ENCODE peak calls at places on chromosomes 11 and 22, in nine cellular contexts. X is adipocyte; W is HCT116; S is activated CD8-positive, alpha-beta memory T cell treated with anti-CD3 and anti-CD28 coated beads, Interleukin-2, amount 50 U/mL, for 48 hours; F is activated naive CD8-positive, alpha-beta T cell treated with anti-CD3 and anti-CD28 coated beads, Interleukin-2, amount 50 U/mL, for 24 hours; M is T-helper 17 cell; T is neural crest cell; H is fibroblast of the aortic adventitia; A is stimulated activated CD4-positive, alpha-beta T cell treated with anti-CD3 and anti-CD28 coated beads, Interleukin-1b, Interleukin-23, amount 100 ng/mL, for 48 hours. E is an unnamed sample.

GRCh38 chr22:47092896-47093311 is 330.5 kb downstream of the TBC1D22A start:
- DNase-seq in A (no peak), F (no peak), M (no peak), T (no peak), W (no peak), S (no peak), H (peak), X (peak), E (no peak)

GRCh38 chr22:20786536-20786979 is 12.6 kb downstream of the SERPIND1 start:
- DNase-seq in T (no peak), A (no peak), M (no peak), X (no peak), F (no peak), S (no peak), W (no peak), H (no peak), E (no peak)

GRCh38 chr22:44567846-44568493 is 69.9 kb upstream of the RTL6 start:
- DNase-seq in S (peak), F (peak), T (no peak), M (no peak), X (peak), H (peak), W (peak), A (peak), E (no peak)

GRCh38 chr11:80241766-80242165 is 800.9 kb upstream of the TENM4 start:
- DNase-seq in A (no peak), F (no peak), H (no peak), T (no peak), M (no peak), S (no peak), W (no peak), X (peak), E (peak)

GRCh38 chr11:2569731-2570210 is 125.0 kb downstream of the KCNQ1 start:
- DNase-seq in X (no peak), A (no peak), S (no peak), F (no peak), M (peak), H (no peak), W (no peak), T (no peak), E (no peak)

GRCh38 chr11:119624102-119624615 is 104.8 kb downstream of the NECTIN1 start:
- DNase-seq in A (no peak), X (no peak), T (no peak), H (no peak), W (no peak), M (no peak), S (peak), F (peak), E (no peak)

GRCh38 chr11:48141475-48142100 is 75.0 kb upstream of the OR4B1 start:
- DNase-seq in H (peak), M (no peak), W (no peak), X (peak), T (no peak), S (no peak), A (no peak), F (no peak), E (no peak)

GRCh38 chr22:33785283-33785991 is 134.8 kb downstream of the LARGE1 start:
- DNase-seq in X (peak), H (peak), S (no peak), F (no peak), M (no peak), W (no peak), T (no peak), A (peak), E (peak)